ENCODE peak calls at places on chromosomes 4 and X, in six cellular contexts. S is KG1, D is iris pigment epithelial cell, K is NCI-H1105, Y is kidney, X is natural killer cell. O is an unnamed sample.

GRCh38 chr4:53558061-53558801 is 33.1 kb downstream of the LNX1 start:
- DNase-seq in K (no peak), D (peak; percentile 51), Y (no peak), X (no peak), S (no peak), O (no peak)

GRCh38 chrX:37380920-37381319 is 31.8 kb downstream of the PRRG1 start:
- DNase-seq in D (peak; percentile 86), S (no peak), Y (no peak), K (no peak), X (no peak), O (no peak)

GRCh38 chrX:24298191-24298590 is 15.7 kb downstream of the SUPT20HL2 start:
- DNase-seq in D (peak; percentile 24), X (no peak), Y (no peak), K (no peak), S (no peak), O (no peak)

GRCh38 chrX:69501433-69501832 is 2.7 kb upstream of the NALF2 start:
- DNase-seq in K (no peak), Y (no peak), S (no peak), X (no peak), D (no peak), O (no peak)

GRCh38 chr4:2462218-2462991 is 6.5 kb upstream of the RNF4 start:
- DNase-seq in D (peak; percentile 81), Y (peak; percentile 87), X (peak; percentile 71), S (peak; percentile 28), K (peak; percentile 29), O (peak; percentile 91)

GRCh38 chr4:10593130-10593529 is 91.4 kb downstream of the CLNK start:
- DNase-seq in X (no peak), S (no peak), D (no peak), K (no peak), Y (no peak), O (no peak)

GRCh38 chrX:113048896-113049295 is 208.3 kb upstream of the AMOT start:
- DNase-seq in S (no peak), D (no peak), Y (no peak), K (no peak), X (no peak), O (no peak)

GRCh38 chr4:75995727-75996126 is 5.0 kb upstream of the SDAD1 start:
- DNase-seq in K (peak; percentile 25), X (no peak), Y (no peak), D (peak; percentile 49), S (peak; percentile 45), O (no peak)

GRCh38 chr4:48681856-48682255 is 98.2 kb downstream of the FRYL start:
- DNase-seq in S (no peak), K (no peak), D (peak; percentile 59), X (no peak), Y (no peak), O (no peak)

GRCh38 chrX:123753656-123754350 is 21.0 kb upstream of the THOC2 start:
- DNase-seq in X (no peak), Y (no peak), K (no peak), D (no peak), S (no peak), O (no peak)

GRCh38 chr4:151921371-151921770 is 160.6 kb upstream of the GATB start:
- DNase-seq in X (no peak), S (no peak), Y (no peak), D (peak; percentile 23), K (no peak), O (no peak)

GRCh38 chr4:142728209-142728608 is 117.9 kb downstream of the INPP4B start:
- DNase-seq in Y (no peak), D (no peak), K (no peak), X (no peak), S (no peak), O (no peak)

GRCh38 chrX:148535639-148536038 is 35.2 kb downstream of the AFF2 start:
- DNase-seq in D (no peak), K (no peak), S (no peak), Y (no peak), X (no peak), O (no peak)

GRCh38 chr4:25919676-25920075 is 5.7 kb downstream of the SMIM20 start:
- DNase-seq in S (no peak), X (no peak), K (no peak), D (no peak), Y (no peak), O (no peak)

GRCh38 chr4:168584321-168584771 is 87.5 kb downstream of the PALLD start:
- DNase-seq in D (peak; percentile 80), K (no peak), X (no peak), S (no peak), Y (no peak), O (no peak)

GRCh38 chr4:11259837-11260236 is 168.9 kb downstream of the HS3ST1 start:
- DNase-seq in K (no peak), S (no peak), X (no peak), Y (no peak), D (no peak), O (no peak)

GRCh38 chr4:138510053-138510452 is 267.9 kb upstream of the SLC7A11 start:
- DNase-seq in K (no peak), D (peak; percentile 68), Y (no peak), S (no peak), X (no peak), O (no peak)

GRCh38 chr4:161829631-161830030 is 334.2 kb downstream of the FSTL5 start:
- DNase-seq in S (no peak), Y (no peak), D (no peak), X (no peak), K (peak; percentile 16), O (no peak)

GRCh38 chrX:150897371-150898319 is 823 bp downstream of the CD99L2 start:
- DNase-seq in Y (no peak), X (peak; percentile 18), S (no peak), D (no peak), K (peak; percentile 47), O (peak; percentile 85)